ENCODE peak calls at places on chromosome 9, in four cellular contexts. M is lower lobe of right lung, L is GM23248, Y is foreskin keratinocyte. E is an unnamed sample.

GRCh38 chr9:88090151-88090581 is 48.1 kb downstream of the SPATA31C2 start:
- DNase-seq in M (no peak), L (no peak), Y (no peak), E (no peak)

GRCh38 chr9:137467161-137467581 is 8.0 kb upstream of the NSMF start:
- DNase-seq in Y (no peak), M (no peak), L (no peak), E (no peak)

GRCh38 chr9:93183663-93184438 is at the start of gene WNK2:
- DNase-seq in L (peak; percentile 23), Y (no peak), M (no peak), E (no peak)

GRCh38 chr9:86281577-86282076 is 711 bp downstream of the ISCA1 start:
- DNase-seq in Y (peak; percentile 29), L (peak; percentile 49), M (no peak), E (no peak)

GRCh38 chr9:116959775-116960174 is 272.7 kb downstream of the TRIM32 start:
- DNase-seq in Y (peak; percentile 20), L (peak; percentile 13), M (no peak), E (no peak)

GRCh38 chr9:81601639-81602623 is 87.4 kb downstream of the TLE1 start:
- DNase-seq in Y (peak; percentile 67), L (no peak), M (no peak), E (no peak)

GRCh38 chr9:33129886-33130284 is 37.3 kb downstream of the B4GALT1 start:
- DNase-seq in L (no peak), Y (peak; percentile 56), M (no peak), E (no peak)

GRCh38 chr9:101387871-101388506 is 3.2 kb upstream of the BAAT start:
- DNase-seq in Y (peak; percentile 38), M (no peak), L (peak; percentile 75), E (peak; percentile 60)

GRCh38 chr9:88831783-88832407 is 159.4 kb upstream of the S1PR3 start:
- DNase-seq in L (no peak), Y (no peak), M (no peak), E (no peak)

GRCh38 chr9:16154570-16155078 is 601.8 kb downstream of the CCDC171 start:
- DNase-seq in M (no peak), L (peak; percentile 66), Y (peak; percentile 64), E (peak; percentile 33)

GRCh38 chr9:546235-546634 is 295.3 kb upstream of the DMRT1 start:
- DNase-seq in Y (no peak), L (no peak), M (no peak), E (no peak)

GRCh38 chr9:124040935-124041816 is 29.6 kb downstream of the LHX2 start:
- DNase-seq in L (peak; percentile 44), M (peak; percentile 62), Y (no peak), E (no peak)

GRCh38 chr9:95406114-95406513 is 88.6 kb upstream of the FANCC start:
- DNase-seq in M (no peak), L (peak; percentile 63), Y (no peak), E (no peak)

GRCh38 chr9:131361202-131361833 is 32.6 kb upstream of the PRRC2B start:
- DNase-seq in L (no peak), M (peak; percentile 38), Y (peak; percentile 82), E (no peak)

GRCh38 chr9:91954841-91955471 is 4.9 kb upstream of the ROR2 start:
- DNase-seq in M (no peak), Y (peak; percentile 65), L (peak; percentile 87), E (no peak)

GRCh38 chr9:2132484-2133082 is 117.4 kb downstream of the SMARCA2 start:
- DNase-seq in L (peak; percentile 70), Y (no peak), M (no peak), E (no peak)

GRCh38 chr9:86602715-86603114 is 248.5 kb upstream of the TUT7 start:
- DNase-seq in L (peak; percentile 25), Y (peak; percentile 47), M (no peak), E (no peak)

GRCh38 chr9:29208670-29209069 is 1635.4 kb upstream of the C9orf72 start:
- DNase-seq in L (no peak), Y (peak; percentile 7), M (no peak), E (no peak)

GRCh38 chr9:106877345-106877744 is 14.4 kb downstream of the ZNF462 start:
- DNase-seq in M (no peak), Y (no peak), L (no peak), E (no peak)
- H3K4me1 ChIP-seq in M (peaks cover 58% of the 10 kb centered on the region), Y (peaks cover 44% of the 10 kb centered on the region), L (peaks cover 9% of the 10 kb centered on the region), E (peaks cover 21% of the 10 kb centered on the region)

GRCh38 chr9:111913159-111913558 is 16.5 kb downstream of the UGCG start:
- DNase-seq in L (no peak), Y (no peak), M (no peak), E (no peak)
- H3K4me1 ChIP-seq in L (peaks cover 66% of the 10 kb centered on the region), Y (peaks cover 9% of the 10 kb centered on the region), M (peaks cover 65% of the 10 kb centered on the region), E (no peaks in the 10 kb centered on the region)

DNA sequence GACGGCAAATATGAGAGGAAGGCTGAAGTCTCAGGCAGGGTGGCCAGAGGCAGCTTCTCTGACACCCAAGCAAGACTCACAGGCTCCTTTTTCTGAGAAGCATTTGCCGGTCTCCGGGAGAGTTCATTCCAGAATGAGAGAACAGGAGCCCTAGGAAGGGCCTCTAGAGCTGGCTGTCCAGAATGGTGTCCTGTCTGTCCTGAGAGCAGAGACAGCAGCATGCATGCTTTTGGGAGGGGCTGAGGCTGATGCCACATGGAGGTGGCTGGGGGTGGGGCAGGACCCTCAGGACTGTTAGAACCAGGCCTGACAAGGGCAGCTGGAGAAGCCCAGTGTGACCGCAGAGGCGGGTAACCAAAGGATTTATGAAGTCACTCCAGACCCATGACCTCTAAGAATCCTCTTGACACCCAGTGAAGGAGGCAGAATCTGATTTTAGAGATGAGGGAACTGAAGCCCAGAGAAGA is 60.0 kb downstream of the SHB start:
- DNase-seq in Y (no peak), L (peak; percentile 12), M (no peak), E (no peak)
- H3K4me1 ChIP-seq in Y (peaks cover 44% of the 10 kb centered on the region), L (peaks cover 24% of the 10 kb centered on the region), M (peaks cover 55% of the 10 kb centered on the region), E (peaks cover 13% of the 10 kb centered on the region)

GRCh38 chr9:78040726-78041125 is 9.1 kb upstream of the GNAQ start:
- DNase-seq in L (no peak), Y (no peak), M (no peak), E (no peak)
- H3K4me1 ChIP-seq in L (no peaks in the 10 kb centered on the region), Y (no peaks in the 10 kb centered on the region), M (peaks cover 1% of the 10 kb centered on the region), E (peaks cover 1% of the 10 kb centered on the region)

DNA sequence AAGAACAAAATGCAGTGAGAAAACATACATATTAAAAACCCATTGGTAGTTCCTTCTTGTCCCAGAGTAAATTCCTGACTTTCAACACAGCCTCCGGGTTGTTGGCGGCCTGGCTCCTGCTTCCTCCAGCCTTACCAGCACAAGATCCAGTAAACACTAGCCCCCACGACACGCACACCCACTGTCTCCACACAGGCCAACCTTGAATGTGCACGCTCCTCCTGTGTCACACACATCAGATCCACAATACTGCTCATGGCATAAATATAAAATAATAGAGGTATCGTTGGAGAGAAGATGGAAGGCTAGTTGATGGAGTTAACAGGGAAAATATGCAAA is 2.5 kb upstream of the SLC31A2 start:
- DNase-seq in M (no peak), L (no peak), Y (no peak), E (no peak)
- H3K4me1 ChIP-seq in M (peaks cover 28% of the 10 kb centered on the region), L (peaks cover 15% of the 10 kb centered on the region), Y (peaks cover 14% of the 10 kb centered on the region), E (no peaks in the 10 kb centered on the region)

GRCh38 chr9:109108318-109108717 is 11.4 kb downstream of the TMEM245 start:
- DNase-seq in L (peak; percentile 43), M (no peak), Y (peak; percentile 56), E (no peak)
- H3K4me1 ChIP-seq in L (peaks cover 52% of the 10 kb centered on the region), M (peaks cover 64% of the 10 kb centered on the region), Y (peaks cover 40% of the 10 kb centered on the region), E (no peaks in the 10 kb centered on the region)

GRCh38 chr9:109414125-109414785 is 83.9 kb downstream of the PTPN3 start:
- DNase-seq in Y (no peak), L (no peak), M (no peak), E (no peak)
- H3K4me1 ChIP-seq in Y (no peaks in the 10 kb centered on the region), L (no peaks in the 10 kb centered on the region), M (no peaks in the 10 kb centered on the region), E (peaks cover 1% of the 10 kb centered on the region)

E was measured in iPS DF 6.9.